ENCODE peak calls at places on chromosomes 2 and 18, in seven cellular contexts. T is trophoblast cell, S is H9, C is mesenchymal stem cell, O is mesendoderm, A is H1, G is IMR-90. L is an unnamed sample.

GRCh38 chr18:51603111-51603510 is 405.6 kb upstream of the MEX3C start:
- DNase-seq in T (no peak), S (no peak), C (no peak), O (peak; percentile 83), A (no peak), G (no peak), L (no peak)

GRCh38 chr2:75277111-75277510 is 77.8 kb upstream of the TACR1 start:
- DNase-seq in T (peak; percentile 16), S (no peak), C (peak; percentile 29), O (no peak), A (no peak), G (peak; percentile 61), L (no peak)

GRCh38 chr2:203669820-203670219 is 36.6 kb upstream of the CD28 start:
- DNase-seq in T (peak; percentile 87), S (no peak), C (peak; percentile 83), O (no peak), A (no peak), G (peak; percentile 84), L (no peak)

GRCh38 chr18:32576296-32576916 is 105.7 kb upstream of the GAREM1 start:
- DNase-seq in T (no peak), S (peak; percentile 46), C (peak; percentile 46), O (peak; percentile 62), A (no peak), G (peak; percentile 5), L (peak; percentile 11)

GRCh38 chr18:49135871-49136270 is 185.1 kb upstream of the SMAD7 start:
- DNase-seq in T (peak; percentile 37), S (no peak), C (peak; percentile 65), O (peak; percentile 53), A (no peak), G (peak; percentile 56), L (no peak)

GRCh38 chr2:41763091-41763490 is 284.7 kb upstream of the PKDCC start:
- DNase-seq in T (peak; percentile 28), S (no peak), C (no peak), O (peak; percentile 75), A (no peak), G (no peak), L (no peak)

GRCh38 chr2:113068706-113069485 is 1.1 kb downstream of the IL1F10 start:
- DNase-seq in T (peak; percentile 96), S (no peak), C (no peak), O (peak; percentile 6), A (no peak), G (no peak), L (no peak)

GRCh38 chr2:69184224-69184623 is 171.2 kb downstream of the ANTXR1 start:
- DNase-seq in T (no peak), S (no peak), C (no peak), O (no peak), A (no peak), G (no peak), L (no peak)

GRCh38 chr2:73999881-74000597 is 15.3 kb downstream of the TET3 start:
- DNase-seq in T (no peak), S (no peak), C (peak; percentile 69), O (no peak), A (no peak), G (peak; percentile 74), L (no peak)

GRCh38 chr2:162676515-162676914 is 162.1 kb downstream of the KCNH7 start:
- DNase-seq in T (no peak), S (no peak), C (no peak), O (no peak), A (no peak), G (no peak), L (no peak)

GRCh38 chr2:38572167-38572566 is 30.6 kb downstream of the HNRNPLL start:
- DNase-seq in T (peak; percentile 42), S (no peak), C (peak; percentile 43), O (no peak), A (no peak), G (peak; percentile 89), L (no peak)

GRCh38 chr2:28567076-28567471 is 71.2 kb downstream of the PLB1 start:
- DNase-seq in T (no peak), S (peak; percentile 44), C (no peak), O (no peak), A (no peak), G (no peak), L (no peak)

GRCh38 chr2:237486819-237487448 is at the start of gene MLPH:
- DNase-seq in T (no peak), S (no peak), C (peak; percentile 63), O (no peak), A (no peak), G (peak; percentile 43), L (peak; percentile 29)

GRCh38 chr2:195450537-195451113 is 206.4 kb upstream of the SLC39A10 start:
- DNase-seq in T (no peak), S (no peak), C (no peak), O (no peak), A (no peak), G (no peak), L (no peak)

DNA sequence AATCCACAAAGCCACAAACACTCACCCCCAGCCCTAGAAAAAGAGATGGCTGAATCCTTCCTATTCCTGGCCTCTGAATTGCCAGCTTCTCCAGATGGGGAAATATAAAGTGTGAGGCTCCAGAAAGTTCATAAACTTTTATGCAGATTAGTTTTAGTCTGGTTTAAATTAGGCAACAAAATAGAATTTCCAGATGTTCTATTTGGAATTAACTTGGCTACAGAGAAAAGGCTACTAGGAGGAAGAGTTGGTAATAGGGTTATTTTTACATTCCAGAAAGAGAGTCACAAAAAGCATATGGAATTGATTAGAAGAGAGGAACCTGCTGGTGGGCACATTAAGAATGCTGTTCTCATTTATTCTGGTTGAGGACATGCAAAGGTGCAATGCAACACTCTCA is 55.9 kb downstream of the EN1 start:
- DNase-seq in T (no peak), S (no peak), C (no peak), O (no peak), A (no peak), G (no peak), L (no peak)
- H3K23ac ChIP-seq in T (no peak overlapping the region), S (no peak overlapping the region), C (no peak overlapping the region), O (no peak overlapping the region), A (no peak overlapping the region), G (no peak overlapping the region), L (no peak overlapping the region)

GRCh38 chr2:58122040-58122439 is 75.4 kb downstream of the VRK2 start:
- DNase-seq in T (no peak), S (no peak), C (no peak), O (no peak), A (no peak), G (no peak), L (no peak)
- H3K4me2 ChIP-seq in T (no peak overlapping the region), S (no peak overlapping the region), C (no peak overlapping the region), O (no peak overlapping the region), A (no peak overlapping the region), G (no peak overlapping the region), L (no peak overlapping the region)

GRCh38 chr2:221314786-221315185 is 257.3 kb downstream of the EPHA4 start:
- DNase-seq in T (no peak), S (no peak), C (no peak), O (no peak), A (no peak), G (no peak), L (no peak)
- H3K23ac ChIP-seq in T (no peak overlapping the region), S (no peak overlapping the region), C (no peak overlapping the region), O (no peak overlapping the region), A (no peak overlapping the region), G (no peak overlapping the region), L (no peak overlapping the region)

DNA sequence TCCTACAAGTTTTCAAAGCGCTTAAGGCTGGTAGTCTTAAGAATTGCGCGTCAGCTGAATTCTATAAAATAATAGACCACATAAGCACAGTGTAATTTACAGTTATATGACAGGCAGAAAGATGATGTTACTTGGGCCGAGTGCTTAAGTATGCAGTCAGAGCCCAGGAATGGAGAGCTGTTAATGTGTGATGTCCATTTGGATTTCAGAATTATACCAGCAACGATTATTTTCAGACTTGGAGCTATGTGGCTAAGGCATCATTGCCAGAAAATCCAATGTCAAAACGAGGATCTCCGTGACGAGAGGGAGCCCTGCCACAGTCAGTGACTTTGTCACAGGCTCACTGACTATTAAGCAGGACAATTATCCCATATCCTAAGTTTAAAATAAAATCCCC is 3.4 kb downstream of the KLF7 start:
- DNase-seq in T (no peak), S (no peak), C (peak; percentile 58), O (no peak), A (no peak), G (no peak), L (no peak)
- H3K4me2 ChIP-seq in T (peak overlapping the region; percentile 31), S (no peak overlapping the region), C (peak overlapping the region; percentile 31), O (peak overlapping the region; percentile 14), A (peak overlapping the region; percentile 100), G (peak overlapping the region; percentile 77), L (no peak overlapping the region)

DNA sequence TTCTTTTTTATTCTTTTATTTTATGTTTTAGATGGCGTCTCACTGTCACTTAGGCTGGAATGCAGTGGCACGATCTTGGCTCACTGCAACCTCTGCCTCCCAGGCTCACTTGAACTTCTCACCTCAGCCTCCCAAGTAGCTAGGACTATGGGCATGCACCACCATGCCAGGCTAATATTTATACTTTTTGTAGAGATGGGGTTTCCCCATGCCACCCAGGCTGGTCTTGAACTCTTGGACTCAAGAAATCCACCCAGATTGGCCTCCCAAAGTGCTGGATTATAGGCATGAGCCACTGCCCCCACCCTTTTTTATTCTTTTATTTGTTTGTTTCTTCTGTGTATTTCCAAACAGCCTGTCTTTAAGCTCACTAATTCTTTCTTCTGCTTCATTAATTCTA is 306.7 kb upstream of the THUMPD2 start:
- DNase-seq in T (no peak), S (no peak), C (no peak), O (no peak), A (no peak), G (no peak), L (no peak)
- H3K23ac ChIP-seq in T (no peak overlapping the region), S (no peak overlapping the region), C (no peak overlapping the region), O (no peak overlapping the region), A (no peak overlapping the region), G (no peak overlapping the region), L (no peak overlapping the region)

L was measured in neuronal stem cell.